ENCODE peak calls at places on chromosomes 5 and 9, in seven cellular contexts. M is mesendoderm; Y is stomach; U is CD8-positive, alpha-beta T cell; K is PC-3; Q is heart left ventricle; V is upper lobe of left lung. X is an unnamed sample.
A peak's percentile ranks its signal among the peaks of the same experiment; 100 is the strongest.

GRCh38 chr5:163908253-163908652 is 402.8 kb downstream of the MAT2B start:
- DNase-seq in K (no peak), U (no peak), M (no peak), V (no peak), Y (no peak), Q (no peak), X (no peak)

GRCh38 chr5:33272288-33272687 is 168.5 kb upstream of the TARS1 start:
- DNase-seq in Y (no peak), M (no peak), Q (no peak), U (no peak), V (no peak), K (peak; percentile 98), X (peak; percentile 73)

GRCh38 chr5:56166671-56167070 is 66.5 kb downstream of the ANKRD55 start:
- DNase-seq in U (no peak), V (no peak), M (no peak), Y (no peak), K (no peak), Q (no peak), X (no peak)

GRCh38 chr5:151063136-151063544 is 17.7 kb downstream of the TNIP1 start:
- DNase-seq in Q (no peak), U (no peak), V (no peak), Y (no peak), M (no peak), K (peak; percentile 65), X (peak; percentile 93)

GRCh38 chr5:52922384-52922783 is 66.8 kb upstream of the ITGA2 start:
- DNase-seq in Q (no peak), V (peak; percentile 75), Y (no peak), M (peak; percentile 93), K (peak; percentile 96), U (no peak), X (peak; percentile 98)

GRCh38 chr5:126368239-126368812 is 54.9 kb upstream of the GRAMD2B start:
- DNase-seq in K (peak; percentile 66), Y (no peak), V (no peak), M (peak; percentile 93), U (no peak), Q (no peak), X (no peak)

GRCh38 chr5:142906863-142907671 is 136.9 kb downstream of the ARHGAP26 start:
- DNase-seq in K (peak; percentile 79), Q (no peak), Y (no peak), V (no peak), M (no peak), U (no peak), X (peak; percentile 72)

GRCh38 chr9:114953016-114953415 is 22.6 kb upstream of the TNFSF8 start:
- DNase-seq in Q (no peak), Y (no peak), M (no peak), U (no peak), K (no peak), V (no peak), X (no peak)

GRCh38 chr5:657570-657969 is 35.6 kb downstream of the TPPP start:
- DNase-seq in M (no peak), V (peak; percentile 19), U (no peak), Y (no peak), K (peak; percentile 89), Q (no peak), X (peak; percentile 99)

GRCh38 chr5:13643196-13643595 is 301.3 kb downstream of the DNAH5 start:
- DNase-seq in M (no peak), Y (no peak), K (no peak), V (no peak), U (no peak), Q (no peak), X (no peak)

GRCh38 chr5:137856201-137856600 is 11.5 kb upstream of the MYOT start:
- DNase-seq in M (no peak), Y (no peak), V (no peak), K (no peak), Q (no peak), U (no peak), X (no peak)

GRCh38 chr5:150122158-150122510 is 33.5 kb downstream of the PDGFRB start:
- DNase-seq in K (peak; percentile 31), U (no peak), Y (peak; percentile 49), V (peak; percentile 58), Q (peak; percentile 33), M (no peak), X (no peak)

GRCh38 chr5:54360925-54361662 is 50.7 kb upstream of the ARL15 start:
- DNase-seq in Y (no peak), Q (no peak), K (no peak), V (no peak), U (no peak), M (no peak), X (no peak)

GRCh38 chr5:96941140-96941539 is 5.3 kb downstream of the LNPEP start:
- DNase-seq in Q (no peak), M (peak; percentile 8), K (no peak), Y (no peak), V (no peak), U (no peak), X (no peak)

GRCh38 chr5:142680605-142681259 is 5.2 kb downstream of the FGF1 start:
- DNase-seq in Y (peak; percentile 53), K (peak; percentile 92), V (peak; percentile 72), M (peak; percentile 70), U (no peak), Q (no peak), X (no peak)

GRCh38 chr5:14816999-14817761 is 54.4 kb downstream of the ANKH start:
- DNase-seq in Y (no peak), M (no peak), U (no peak), Q (no peak), V (no peak), K (peak; percentile 81), X (peak; percentile 94)

GRCh38 chr5:36619012-36619635 is 12.7 kb downstream of the SLC1A3 start:
- DNase-seq in U (no peak), K (peak; percentile 33), Q (no peak), M (peak; percentile 99), Y (no peak), V (no peak), X (no peak)

GRCh38 chr9:109945571-109945970 is 165.6 kb downstream of the PALM2AKAP2 start:
- DNase-seq in Y (no peak), K (no peak), Q (no peak), V (no peak), U (no peak), M (no peak), X (no peak)

GRCh38 chr5:17990168-17990567 is 355.9 kb downstream of the TAF11L14 start:
- DNase-seq in V (no peak), Y (no peak), Q (no peak), M (no peak), K (no peak), U (no peak), X (no peak)

DNA sequence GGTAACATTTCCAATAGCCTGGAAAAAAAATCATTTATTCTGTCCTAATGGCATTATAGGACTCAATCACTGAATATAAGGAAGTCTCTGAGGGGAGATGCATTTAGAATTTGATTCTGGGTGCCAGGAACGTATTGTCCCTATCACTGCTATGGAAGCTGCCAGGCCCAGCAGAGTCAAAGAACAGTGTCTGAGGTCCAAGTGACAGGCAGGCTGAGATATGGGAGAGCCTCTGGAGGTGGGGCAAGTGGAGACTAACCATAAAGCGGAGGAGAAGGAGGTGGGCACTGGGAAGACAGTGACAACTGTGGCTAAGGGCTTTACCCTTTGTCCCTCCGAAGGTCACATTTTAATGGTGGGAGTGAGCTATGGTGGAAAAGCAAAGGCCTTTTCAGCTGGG is 505.5 kb downstream of the CTNND2 start:
- DNase-seq in Y (no peak), Q (no peak), U (no peak), M (no peak), V (no peak), K (no peak), X (no peak)
- H3K27ac ChIP-seq in Y (no peak overlapping the region), Q (no peak overlapping the region), U (no peak overlapping the region), M (no peak overlapping the region), V (no peak overlapping the region), K (no peak overlapping the region), X (no peak overlapping the region)

GRCh38 chr9:130627896-130628792 is 36.2 kb upstream of the PRDM12 start:
- DNase-seq in Y (no peak), Q (no peak), K (no peak), V (no peak), M (no peak), U (no peak), X (no peak)

GRCh38 chr9:130629443-130630090 is 34.8 kb upstream of the PRDM12 start:
- DNase-seq in Q (no peak), M (no peak), V (no peak), K (no peak), U (no peak), Y (no peak), X (no peak)

GRCh38 chr9:130631331-130632080 is 32.9 kb upstream of the PRDM12 start:
- DNase-seq in V (no peak), U (no peak), Q (no peak), M (no peak), Y (no peak), K (no peak), X (no peak)

GRCh38 chr9:130630506-130631330 is 33.7 kb upstream of the PRDM12 start:
- DNase-seq in V (no peak), K (no peak), Q (peak; percentile 82), Y (no peak), U (no peak), M (no peak), X (no peak)

GRCh38 chr9:130630091-130630450 is 34.3 kb upstream of the PRDM12 start:
- DNase-seq in U (no peak), Q (no peak), Y (no peak), V (no peak), M (no peak), K (no peak), X (no peak)
- H3K27ac ChIP-seq in U (no peak overlapping the region), Q (peak overlapping the region; percentile 72), Y (no peak overlapping the region), V (no peak overlapping the region), M (no peak overlapping the region), K (no peak overlapping the region), X (no peak overlapping the region)

GRCh38 chr5:124341066-124341943 is 405.1 kb downstream of the ZNF608 start:
- DNase-seq in U (no peak), Q (no peak), M (no peak), V (no peak), K (no peak), Y (no peak), X (no peak)
- H3K27ac ChIP-seq in U (no peak overlapping the region), Q (peak overlapping the region; percentile 32), M (no peak overlapping the region), V (no peak overlapping the region), K (no peak overlapping the region), Y (no peak overlapping the region), X (no peak overlapping the region)

GRCh38 chr9:84988621-84989020 is 319.1 kb downstream of the NTRK2 start:
- DNase-seq in M (no peak), Q (no peak), Y (no peak), V (no peak), U (no peak), K (no peak), X (no peak)
- H3K27ac ChIP-seq in M (no peak overlapping the region), Q (no peak overlapping the region), Y (no peak overlapping the region), V (no peak overlapping the region), U (no peak overlapping the region), K (no peak overlapping the region), X (no peak overlapping the region)

DNA sequence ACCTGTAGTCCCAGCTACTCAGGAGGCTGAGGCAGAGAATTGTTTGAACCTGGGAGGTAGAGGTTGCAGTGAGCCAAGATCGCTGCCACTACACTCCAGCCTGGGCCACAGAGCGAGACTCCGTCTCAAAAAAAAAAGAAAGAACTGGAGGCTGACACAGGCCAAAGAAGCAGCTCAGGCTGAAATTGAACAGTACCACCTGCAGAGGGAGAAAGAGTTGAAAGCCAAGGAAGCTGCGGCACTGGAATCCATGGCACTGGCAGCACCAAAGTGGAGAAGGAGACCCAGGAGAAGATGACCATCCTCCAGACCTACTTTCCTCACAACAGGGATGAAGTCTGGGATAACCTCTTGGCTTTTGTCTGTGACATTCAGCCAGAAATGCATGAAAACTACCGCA is 11.3 kb upstream of the TMEM141 start:
- DNase-seq in Q (no peak), U (no peak), K (no peak), V (no peak), Y (no peak), M (no peak), X (no peak)
- H3K27ac ChIP-seq in Q (no peak overlapping the region), U (no peak overlapping the region), K (no peak overlapping the region), V (no peak overlapping the region), Y (no peak overlapping the region), M (no peak overlapping the region), X (no peak overlapping the region)

X was measured in brain microvascular endothelial cell.